ENCODE peak calls at places on chromosomes 4 and X, in nine cellular contexts. One of them, this sample, is unnamed.
A peak's percentile ranks its signal among the peaks of the same experiment; 100 is the strongest.

GRCh38 chrX:153902388-153902787 is 2.1 kb upstream of the AVPR2 start:
- DNase-seq in psoas muscle: no peak
- DNase-seq in suprapubic skin: no peak
- DNase-seq in astrocyte: no peak
- DNase-seq in tibial nerve: no peak
- DNase-seq in mucosa of descending colon: no peak
- DNase-seq in breast epithelium: no peak
- DNase-seq in ascending aorta: no peak
- DNase-seq in fibroblast of villous mesenchyme: no peak
- DNase-seq in this sample: no peak

GRCh38 chr4:152605641-152606304 is 69.9 kb upstream of the FBXW7 start:
- DNase-seq in astrocyte: peak; percentile 78
- DNase-seq in mucosa of descending colon: no peak
- DNase-seq in tibial nerve: no peak
- DNase-seq in psoas muscle: no peak
- DNase-seq in suprapubic skin: no peak
- DNase-seq in fibroblast of villous mesenchyme: peak; percentile 68
- DNase-seq in ascending aorta: no peak
- DNase-seq in breast epithelium: no peak
- DNase-seq in this sample: no peak

GRCh38 chr4:89110541-89110985 is 770 bp upstream of the TIGD2 start:
- DNase-seq in fibroblast of villous mesenchyme: no peak
- DNase-seq in breast epithelium: peak; percentile 41
- DNase-seq in tibial nerve: no peak
- DNase-seq in suprapubic skin: no peak
- DNase-seq in mucosa of descending colon: no peak
- DNase-seq in astrocyte: no peak
- DNase-seq in psoas muscle: no peak
- DNase-seq in ascending aorta: no peak
- DNase-seq in this sample: no peak

GRCh38 chr4:36317731-36318130 is 36.3 kb downstream of the DTHD1 start:
- DNase-seq in psoas muscle: no peak
- DNase-seq in fibroblast of villous mesenchyme: no peak
- DNase-seq in mucosa of descending colon: no peak
- DNase-seq in tibial nerve: no peak
- DNase-seq in breast epithelium: no peak
- DNase-seq in suprapubic skin: no peak
- DNase-seq in ascending aorta: no peak
- DNase-seq in astrocyte: peak; percentile 30
- DNase-seq in this sample: no peak

GRCh38 chrX:149950681-149951080 is 12.4 kb upstream of the EOLA2 start:
- DNase-seq in mucosa of descending colon: no peak
- DNase-seq in fibroblast of villous mesenchyme: peak; percentile 62
- DNase-seq in breast epithelium: no peak
- DNase-seq in ascending aorta: no peak
- DNase-seq in psoas muscle: no peak
- DNase-seq in suprapubic skin: no peak
- DNase-seq in astrocyte: peak; percentile 20
- DNase-seq in tibial nerve: peak; percentile 49
- DNase-seq in this sample: peak; percentile 3

GRCh38 chr4:25069014-25069413 is 38.3 kb upstream of the LGI2 start:
- DNase-seq in tibial nerve: no peak
- DNase-seq in astrocyte: no peak
- DNase-seq in breast epithelium: no peak
- DNase-seq in ascending aorta: no peak
- DNase-seq in psoas muscle: no peak
- DNase-seq in suprapubic skin: no peak
- DNase-seq in mucosa of descending colon: no peak
- DNase-seq in fibroblast of villous mesenchyme: no peak
- DNase-seq in this sample: no peak

GRCh38 chr4:63212075-63212474 is 1197.2 kb downstream of the TECRL start:
- DNase-seq in psoas muscle: no peak
- DNase-seq in ascending aorta: no peak
- DNase-seq in astrocyte: no peak
- DNase-seq in suprapubic skin: no peak
- DNase-seq in mucosa of descending colon: no peak
- DNase-seq in fibroblast of villous mesenchyme: no peak
- DNase-seq in breast epithelium: no peak
- DNase-seq in tibial nerve: no peak
- DNase-seq in this sample: no peak

GRCh38 chr4:26753642-26754041 is 107.0 kb upstream of the STIM2 start:
- DNase-seq in suprapubic skin: no peak
- DNase-seq in breast epithelium: no peak
- DNase-seq in psoas muscle: peak; percentile 80
- DNase-seq in tibial nerve: no peak
- DNase-seq in ascending aorta: no peak
- DNase-seq in mucosa of descending colon: no peak
- DNase-seq in astrocyte: peak; percentile 84
- DNase-seq in fibroblast of villous mesenchyme: no peak
- DNase-seq in this sample: no peak

GRCh38 chrX:132046533-132046932 is 23.4 kb downstream of the STK26 start:
- DNase-seq in breast epithelium: no peak
- DNase-seq in ascending aorta: no peak
- DNase-seq in tibial nerve: no peak
- DNase-seq in mucosa of descending colon: no peak
- DNase-seq in fibroblast of villous mesenchyme: peak; percentile 6
- DNase-seq in suprapubic skin: no peak
- DNase-seq in psoas muscle: no peak
- DNase-seq in astrocyte: no peak
- DNase-seq in this sample: no peak

GRCh38 chrX:11787564-11787963 is 29.5 kb downstream of the MSL3 start:
- DNase-seq in breast epithelium: no peak
- DNase-seq in psoas muscle: peak; percentile 77
- DNase-seq in suprapubic skin: peak; percentile 65
- DNase-seq in mucosa of descending colon: peak; percentile 40
- DNase-seq in ascending aorta: no peak
- DNase-seq in tibial nerve: peak; percentile 76
- DNase-seq in astrocyte: peak; percentile 13
- DNase-seq in fibroblast of villous mesenchyme: peak; percentile 36
- DNase-seq in this sample: no peak

GRCh38 chrX:118971552-118971951 is 2.9 kb upstream of the LONRF3 start:
- DNase-seq in astrocyte: no peak
- DNase-seq in mucosa of descending colon: no peak
- DNase-seq in suprapubic skin: no peak
- DNase-seq in breast epithelium: no peak
- DNase-seq in fibroblast of villous mesenchyme: no peak
- DNase-seq in ascending aorta: no peak
- DNase-seq in tibial nerve: no peak
- DNase-seq in psoas muscle: no peak
- DNase-seq in this sample: no peak

GRCh38 chr4:42359686-42360085 is 37.6 kb upstream of the SHISA3 start:
- DNase-seq in astrocyte: no peak
- DNase-seq in ascending aorta: no peak
- DNase-seq in suprapubic skin: no peak
- DNase-seq in breast epithelium: no peak
- DNase-seq in fibroblast of villous mesenchyme: peak; percentile 37
- DNase-seq in psoas muscle: no peak
- DNase-seq in mucosa of descending colon: no peak
- DNase-seq in tibial nerve: no peak
- DNase-seq in this sample: no peak

GRCh38 chr4:104976258-104976657 is 170.4 kb upstream of the TET2 start:
- DNase-seq in fibroblast of villous mesenchyme: no peak
- DNase-seq in mucosa of descending colon: no peak
- DNase-seq in tibial nerve: no peak
- DNase-seq in psoas muscle: no peak
- DNase-seq in astrocyte: no peak
- DNase-seq in ascending aorta: no peak
- DNase-seq in suprapubic skin: no peak
- DNase-seq in breast epithelium: no peak
- DNase-seq in this sample: no peak

GRCh38 chr4:159006202-159006601 is 96.7 kb upstream of the RAPGEF2 start:
- DNase-seq in astrocyte: peak; percentile 63
- DNase-seq in tibial nerve: no peak
- DNase-seq in mucosa of descending colon: no peak
- DNase-seq in ascending aorta: no peak
- DNase-seq in fibroblast of villous mesenchyme: peak; percentile 66
- DNase-seq in breast epithelium: no peak
- DNase-seq in suprapubic skin: no peak
- DNase-seq in psoas muscle: no peak
- DNase-seq in this sample: no peak

GRCh38 chr4:38164346-38164745 is 204.1 kb downstream of the PTTG2 start:
- DNase-seq in ascending aorta: no peak
- DNase-seq in mucosa of descending colon: no peak
- DNase-seq in suprapubic skin: no peak
- DNase-seq in breast epithelium: no peak
- DNase-seq in fibroblast of villous mesenchyme: no peak
- DNase-seq in astrocyte: no peak
- DNase-seq in tibial nerve: no peak
- DNase-seq in psoas muscle: no peak
- DNase-seq in this sample: no peak

GRCh38 chrX:1466971-1467561 is 14.4 kb upstream of the ASMTL start:
- DNase-seq in tibial nerve: no peak
- DNase-seq in astrocyte: no peak
- DNase-seq in psoas muscle: no peak
- DNase-seq in mucosa of descending colon: no peak
- DNase-seq in breast epithelium: peak; percentile 16
- DNase-seq in fibroblast of villous mesenchyme: no peak
- DNase-seq in suprapubic skin: no peak
- DNase-seq in ascending aorta: no peak
- DNase-seq in this sample: peak; percentile 71

GRCh38 chrX:1466232-1466661 is 13.5 kb upstream of the ASMTL start:
- DNase-seq in suprapubic skin: peak; percentile 48
- DNase-seq in breast epithelium: peak; percentile 9
- DNase-seq in mucosa of descending colon: no peak
- DNase-seq in fibroblast of villous mesenchyme: no peak
- DNase-seq in tibial nerve: no peak
- DNase-seq in psoas muscle: no peak
- DNase-seq in ascending aorta: no peak
- DNase-seq in astrocyte: no peak
- DNase-seq in this sample: no peak

GRCh38 chrX:1464282-1465131 is 11.8 kb upstream of the ASMTL start:
- DNase-seq in psoas muscle: no peak
- DNase-seq in suprapubic skin: no peak
- DNase-seq in mucosa of descending colon: no peak
- DNase-seq in tibial nerve: no peak
- DNase-seq in fibroblast of villous mesenchyme: no peak
- DNase-seq in breast epithelium: no peak
- DNase-seq in ascending aorta: no peak
- DNase-seq in astrocyte: no peak
- DNase-seq in this sample: no peak

GRCh38 chrX:1465261-1466231 is 12.8 kb upstream of the ASMTL start:
- DNase-seq in fibroblast of villous mesenchyme: no peak
- DNase-seq in ascending aorta: no peak
- DNase-seq in suprapubic skin: no peak
- DNase-seq in mucosa of descending colon: no peak
- DNase-seq in psoas muscle: no peak
- DNase-seq in breast epithelium: peak; percentile 4
- DNase-seq in astrocyte: no peak
- DNase-seq in tibial nerve: no peak
- DNase-seq in this sample: no peak

GRCh38 chrX:1468250-1468772 is 15.6 kb upstream of the ASMTL start:
- DNase-seq in psoas muscle: peak; percentile 54
- DNase-seq in ascending aorta: no peak
- DNase-seq in suprapubic skin: no peak
- DNase-seq in breast epithelium: peak; percentile 25
- DNase-seq in astrocyte: peak; percentile 35
- DNase-seq in tibial nerve: no peak
- DNase-seq in fibroblast of villous mesenchyme: no peak
- DNase-seq in mucosa of descending colon: no peak
- DNase-seq in this sample: peak; percentile 70
- TF ChIP-seq CTCF in psoas muscle: no peak
- TF ChIP-seq CTCF in ascending aorta: no peak
- TF ChIP-seq CTCF in suprapubic skin: no peak
- TF ChIP-seq CTCF in breast epithelium: no peak
- TF ChIP-seq CTCF in astrocyte: no peak
- TF ChIP-seq CTCF in tibial nerve: no peak
- TF ChIP-seq CTCF in fibroblast of villous mesenchyme: no peak
- TF ChIP-seq CTCF in mucosa of descending colon: no peak
- TF ChIP-seq CTCF in this sample: no peak

DNA sequence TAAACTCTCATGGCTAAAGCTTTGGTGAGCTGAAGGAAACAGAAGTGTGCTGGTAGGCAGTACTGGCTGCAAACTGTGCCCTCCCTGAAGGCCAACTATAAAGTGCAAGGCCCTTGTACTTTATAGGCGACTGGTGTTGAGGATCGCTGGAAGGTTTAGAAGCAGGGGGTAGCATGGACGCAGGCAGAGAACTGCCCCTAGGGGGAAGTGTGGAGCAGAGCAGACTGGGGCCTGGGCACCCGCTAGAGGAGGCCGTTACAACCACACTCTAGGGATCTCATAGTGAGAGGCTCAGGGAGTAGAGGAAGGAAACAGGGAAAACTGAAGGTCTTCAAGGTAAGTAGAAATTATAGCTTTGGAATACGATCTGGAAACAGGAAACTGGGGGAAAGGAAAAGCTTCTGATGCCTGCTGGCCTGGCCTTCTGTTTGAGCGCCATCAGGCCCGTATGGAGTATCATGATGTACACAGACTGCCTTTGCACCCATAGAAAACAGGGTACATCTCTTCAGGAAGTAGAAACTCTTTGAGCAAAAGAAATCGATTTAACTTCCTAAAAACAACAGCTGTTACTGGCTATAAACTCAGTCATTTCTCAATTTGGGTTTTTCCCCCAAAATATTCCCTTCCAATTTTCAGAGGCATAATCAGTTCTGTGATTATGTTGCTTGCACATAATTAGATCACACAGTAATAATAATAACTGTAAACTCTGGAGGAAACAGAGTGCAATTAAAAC is 23.9 kb upstream of the TMSB4X start:
- DNase-seq in fibroblast of villous mesenchyme: no peak
- DNase-seq in psoas muscle: peak; percentile 61
- DNase-seq in suprapubic skin: no peak
- DNase-seq in breast epithelium: no peak
- DNase-seq in astrocyte: no peak
- DNase-seq in mucosa of descending colon: peak; percentile 56
- DNase-seq in ascending aorta: no peak
- DNase-seq in tibial nerve: no peak
- DNase-seq in this sample: no peak
- TF ChIP-seq CTCF in fibroblast of villous mesenchyme: peak; percentile 25
- TF ChIP-seq CTCF in psoas muscle: no peak
- TF ChIP-seq CTCF in suprapubic skin: no peak
- TF ChIP-seq CTCF in breast epithelium: no peak
- TF ChIP-seq CTCF in astrocyte: no peak
- TF ChIP-seq CTCF in mucosa of descending colon: no peak
- TF ChIP-seq CTCF in ascending aorta: no peak
- TF ChIP-seq CTCF in tibial nerve: peak; percentile 37
- TF ChIP-seq CTCF in this sample: peak; percentile 58

DNA sequence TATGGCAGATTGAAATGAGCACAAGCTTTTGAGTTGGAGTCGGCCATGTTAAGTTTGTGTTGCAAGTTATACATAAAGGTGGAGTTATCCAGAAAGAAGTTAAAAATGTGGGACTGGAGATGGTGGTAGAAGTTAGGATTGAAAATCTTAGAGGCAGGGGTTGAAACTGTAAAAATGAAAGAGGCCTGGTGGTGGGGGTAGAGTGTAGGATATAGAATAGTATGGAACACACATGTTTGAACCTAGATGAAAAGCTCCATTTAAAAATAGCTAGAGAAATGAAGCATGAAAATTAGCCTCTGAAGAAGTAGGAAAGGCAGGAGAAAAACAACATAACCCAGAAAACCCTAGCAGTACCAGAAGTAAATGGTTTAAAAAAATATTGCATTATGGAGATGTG is 131.8 kb upstream of the ENPEP start:
- DNase-seq in psoas muscle: no peak
- DNase-seq in tibial nerve: no peak
- DNase-seq in suprapubic skin: no peak
- DNase-seq in astrocyte: no peak
- DNase-seq in fibroblast of villous mesenchyme: peak; percentile 19
- DNase-seq in ascending aorta: no peak
- DNase-seq in breast epithelium: no peak
- DNase-seq in mucosa of descending colon: no peak
- DNase-seq in this sample: peak; percentile 7
- TF ChIP-seq CTCF in psoas muscle: peak; percentile 25
- TF ChIP-seq CTCF in tibial nerve: no peak
- TF ChIP-seq CTCF in suprapubic skin: peak; percentile 4
- TF ChIP-seq CTCF in astrocyte: peak; percentile 49
- TF ChIP-seq CTCF in fibroblast of villous mesenchyme: peak; percentile 38
- TF ChIP-seq CTCF in ascending aorta: no peak
- TF ChIP-seq CTCF in breast epithelium: no peak
- TF ChIP-seq CTCF in mucosa of descending colon: no peak
- TF ChIP-seq CTCF in this sample: no peak

GRCh38 chrX:16727637-16728036 is 8.2 kb downstream of the SYAP1 start:
- DNase-seq in breast epithelium: no peak
- DNase-seq in tibial nerve: no peak
- DNase-seq in psoas muscle: no peak
- DNase-seq in mucosa of descending colon: no peak
- DNase-seq in suprapubic skin: no peak
- DNase-seq in astrocyte: no peak
- DNase-seq in fibroblast of villous mesenchyme: no peak
- DNase-seq in ascending aorta: no peak
- DNase-seq in this sample: no peak
- TF ChIP-seq CTCF in breast epithelium: no peak
- TF ChIP-seq CTCF in tibial nerve: no peak
- TF ChIP-seq CTCF in psoas muscle: no peak
- TF ChIP-seq CTCF in mucosa of descending colon: no peak
- TF ChIP-seq CTCF in suprapubic skin: no peak
- TF ChIP-seq CTCF in astrocyte: no peak
- TF ChIP-seq CTCF in fibroblast of villous mesenchyme: no peak
- TF ChIP-seq CTCF in ascending aorta: no peak
- TF ChIP-seq CTCF in this sample: no peak

This sample was measured in GM20000.